ENCODE peak calls at places on chromosome 12, in ten cellular contexts. M is body of pancreas, U is mucosa of descending colon, O is aorta, Y is neural progenitor cell, T is upper lobe of right lung, G is mesenchymal stem cell, W is MM.1S, J is cardiac muscle cell, B is heart right ventricle. I is an unnamed sample. For H3K36me3 and H3K4me1, the result is how much of the 10 kb centered on the place peaks cover.

GRCh38 chr12:116421785-116422538 is 137.2 kb upstream of the MAP1LC3B2 start:
- DNase-seq in U (no peak), M (no peak), Y (no peak), T (no peak), B (no peak), G (no peak), J (no peak), W (no peak), O (no peak), I (peak)

GRCh38 chr12:16588812-16589211 is 17.1 kb downstream of the LMO3 start:
- DNase-seq in O (no peak), W (no peak), B (no peak), T (no peak), Y (no peak), G (no peak), J (no peak), M (no peak), U (no peak), I (no peak)

GRCh38 chr12:28711411-28711810 is 437.7 kb upstream of the FAR2 start:
- DNase-seq in U (no peak), T (no peak), Y (no peak), G (no peak), W (no peak), B (no peak), O (no peak), J (no peak), M (no peak), I (no peak)

GRCh38 chr12:106840217-106840616 is 65.7 kb downstream of the RIC8B start:
- DNase-seq in J (peak), T (no peak), Y (peak), G (peak), U (no peak), W (no peak), O (no peak), M (peak), B (no peak), I (no peak)

GRCh38 chr12:93714382-93714781 is 37.2 kb downstream of the CRADD start:
- DNase-seq in O (no peak), G (peak), U (no peak), B (peak), T (no peak), Y (peak), J (no peak), M (no peak), W (no peak), I (no peak)

GRCh38 chr12:52336641-52337040 is 15.4 kb upstream of the KRT83 start:
- DNase-seq in B (no peak), T (no peak), Y (no peak), U (no peak), G (no peak), W (no peak), J (no peak), O (no peak), M (no peak), I (no peak)

GRCh38 chr12:47303207-47303606 is 223.4 kb upstream of the AMIGO2 start:
- DNase-seq in G (no peak), Y (no peak), J (no peak), U (no peak), W (no peak), O (no peak), M (no peak), T (no peak), B (no peak), I (no peak)

GRCh38 chr12:95601626-95602025 is 50.4 kb upstream of the USP44 start:
- DNase-seq in B (no peak), O (no peak), U (no peak), W (no peak), G (peak), M (no peak), T (no peak), Y (no peak), J (no peak), I (no peak)

GRCh38 chr12:52082026-52082667 is 2.6 kb downstream of the SMIM41 start:
- DNase-seq in Y (peak), J (peak), G (peak), B (peak), M (no peak), O (peak), W (no peak), T (peak), U (no peak), I (no peak)

GRCh38 chr12:19507823-19508222 is 68.5 kb downstream of the AEBP2 start:
- DNase-seq in Y (no peak), T (no peak), O (no peak), U (no peak), B (no peak), J (peak), M (no peak), G (peak), W (no peak), I (no peak)

GRCh38 chr12:19506497-19506896 is 67.2 kb downstream of the AEBP2 start:
- DNase-seq in U (no peak), G (no peak), Y (no peak), O (no peak), T (no peak), B (no peak), W (no peak), M (no peak), J (peak), I (no peak)
- H3K36me3 ChIP-seq in U (under half), G (under half), Y (under half), O (under half), T (under half), B (under half), W (under half), M (under half), J (under half), I (under half)

DNA sequence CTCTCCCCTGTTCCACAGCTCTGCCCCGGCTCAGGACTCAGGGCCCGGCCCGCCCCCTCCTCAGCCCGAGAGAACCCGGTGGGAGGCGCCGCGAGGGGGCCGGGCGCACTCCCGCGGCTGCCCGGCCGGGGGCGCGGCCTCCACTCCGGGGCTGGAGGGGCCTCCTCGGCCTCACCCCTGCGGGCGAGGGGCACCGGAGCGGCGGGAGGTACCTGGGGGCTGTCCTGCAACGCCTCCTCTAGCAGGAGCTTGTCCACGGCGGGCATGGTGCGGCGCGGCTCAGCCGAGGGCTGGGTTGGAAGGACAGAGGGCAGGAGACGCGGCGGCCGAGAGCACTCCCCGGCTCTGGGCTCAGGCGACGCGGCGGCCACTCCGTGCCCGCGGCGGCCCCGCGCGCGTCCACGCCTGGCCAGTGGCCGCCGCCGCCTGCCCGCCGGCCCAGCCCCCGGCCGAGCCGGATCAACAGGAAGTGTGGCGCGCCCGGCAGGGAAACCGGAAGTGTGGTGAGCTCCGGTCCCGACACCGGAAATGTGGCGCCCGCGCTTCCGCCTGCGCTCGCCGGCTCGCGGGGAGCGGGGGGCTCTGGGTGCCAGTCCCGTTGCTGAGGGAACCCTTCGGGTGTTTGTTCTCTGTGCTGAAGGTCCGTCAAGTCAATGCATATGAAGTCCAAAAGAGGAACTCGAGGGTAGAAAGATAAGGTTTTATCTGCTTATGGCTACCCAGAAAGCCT is at the start of gene APPL2:
- DNase-seq in Y (peak), J (peak), O (peak), B (peak), M (peak), T (peak), U (peak), G (peak), W (peak), I (peak)
- H3K4me1 ChIP-seq in Y (under half), J (under half), O (under half), B (under half), M (under half), T (under half), U (under half), G (under half), W (under half), I (under half)

DNA sequence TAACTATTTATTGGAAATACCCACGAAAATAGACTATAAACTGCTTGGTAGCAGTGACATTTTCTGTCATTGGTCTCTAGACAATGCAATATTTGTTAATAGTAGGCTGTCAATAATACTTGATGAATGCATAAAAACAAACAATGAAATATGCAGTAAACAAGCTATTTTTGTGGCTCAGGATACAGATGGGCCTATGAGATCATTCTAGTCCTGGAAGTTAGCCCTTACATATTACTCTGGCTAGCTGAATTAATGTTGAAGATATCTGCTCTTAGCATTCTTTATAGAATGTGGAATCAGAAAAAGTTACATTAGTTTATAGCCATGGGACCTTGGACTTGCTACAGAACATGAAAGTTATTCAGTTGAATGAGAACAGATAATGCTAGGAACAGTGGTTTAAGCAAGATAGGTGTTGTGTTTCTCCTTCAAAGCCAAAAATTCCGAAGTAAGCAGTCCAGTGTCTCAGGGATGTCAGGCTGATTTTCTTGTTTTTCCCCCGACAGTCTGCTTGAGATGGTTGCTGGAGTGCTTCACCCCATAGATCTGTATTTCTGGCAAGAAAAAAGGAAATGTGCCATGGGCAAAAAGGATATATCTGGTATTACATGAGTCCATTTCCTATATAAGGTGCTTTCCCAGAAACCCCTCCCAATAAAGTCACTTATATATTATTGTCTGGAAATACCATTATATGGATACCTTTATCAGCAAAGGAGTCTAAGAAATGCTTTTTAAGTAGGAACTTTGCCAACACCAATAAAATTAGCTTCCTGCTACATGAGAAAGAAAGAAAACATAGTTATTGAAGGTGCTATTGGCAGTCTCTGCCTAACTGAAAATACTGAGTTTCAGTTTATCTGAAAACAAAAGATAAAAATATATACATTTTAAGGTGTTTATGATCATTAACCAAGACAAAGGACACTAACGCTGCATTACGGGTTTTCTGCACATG is 619.4 kb upstream of the ATP2B1 start:
- DNase-seq in Y (no peak), G (no peak), O (no peak), T (no peak), W (no peak), J (no peak), U (no peak), M (no peak), B (no peak), I (no peak)
- H3K36me3 ChIP-seq in Y (under half), G (under half), O (under half), T (under half), W (under half), J (under half), U (under half), M (under half), B (under half), I (under half)

DNA sequence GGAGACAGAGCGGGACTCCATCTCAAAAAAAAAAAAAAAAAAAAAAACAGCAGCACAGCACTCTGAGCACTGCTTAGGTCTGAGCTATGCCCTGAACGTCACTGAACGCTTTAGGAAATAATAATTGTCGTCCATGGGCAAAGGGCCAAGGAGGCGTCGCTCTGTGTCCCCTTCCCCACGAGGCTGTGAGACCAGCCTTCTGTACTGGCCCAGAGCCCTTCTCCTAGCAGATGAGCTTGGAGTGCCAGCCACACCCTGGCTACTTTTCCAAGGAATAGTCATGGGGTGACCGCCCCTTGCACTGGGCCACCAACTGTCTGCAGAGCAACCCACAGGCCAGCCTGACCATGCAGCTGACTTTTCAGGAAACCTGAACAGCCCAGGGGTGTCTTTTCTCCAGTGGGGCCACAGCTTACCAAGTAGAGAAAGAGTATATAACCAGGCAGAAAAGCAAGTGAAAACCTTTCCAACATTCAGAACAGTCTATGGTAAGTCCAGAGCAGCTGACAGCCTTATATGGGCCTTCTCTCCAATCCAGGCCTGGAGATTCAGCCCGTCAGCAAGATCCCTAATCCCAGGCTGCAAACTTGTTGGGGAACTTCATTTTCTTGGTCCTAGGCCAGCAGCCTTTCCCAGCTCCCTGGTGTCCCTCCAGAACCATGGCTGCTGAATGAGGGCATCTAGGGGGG is 28.5 kb downstream of the CD9 start:
- DNase-seq in O (no peak), U (peak), M (no peak), B (no peak), J (no peak), W (no peak), T (no peak), G (no peak), Y (no peak), I (no peak)
- H3K4me1 ChIP-seq in O (under half), U (half or more), M (half or more), B (half or more), J (under half), W (under half), T (half or more), G (under half), Y (under half), I (half or more)

GRCh38 chr12:57176846-57177245 is 29.4 kb upstream of the LRP1-AS start:
- DNase-seq in G (no peak), Y (no peak), W (no peak), T (no peak), M (no peak), O (no peak), B (no peak), U (no peak), J (no peak), I (no peak)
- H3K36me3 ChIP-seq in G (half or more), Y (under half), W (under half), T (half or more), M (under half), O (under half), B (half or more), U (under half), J (under half), I (half or more)

DNA sequence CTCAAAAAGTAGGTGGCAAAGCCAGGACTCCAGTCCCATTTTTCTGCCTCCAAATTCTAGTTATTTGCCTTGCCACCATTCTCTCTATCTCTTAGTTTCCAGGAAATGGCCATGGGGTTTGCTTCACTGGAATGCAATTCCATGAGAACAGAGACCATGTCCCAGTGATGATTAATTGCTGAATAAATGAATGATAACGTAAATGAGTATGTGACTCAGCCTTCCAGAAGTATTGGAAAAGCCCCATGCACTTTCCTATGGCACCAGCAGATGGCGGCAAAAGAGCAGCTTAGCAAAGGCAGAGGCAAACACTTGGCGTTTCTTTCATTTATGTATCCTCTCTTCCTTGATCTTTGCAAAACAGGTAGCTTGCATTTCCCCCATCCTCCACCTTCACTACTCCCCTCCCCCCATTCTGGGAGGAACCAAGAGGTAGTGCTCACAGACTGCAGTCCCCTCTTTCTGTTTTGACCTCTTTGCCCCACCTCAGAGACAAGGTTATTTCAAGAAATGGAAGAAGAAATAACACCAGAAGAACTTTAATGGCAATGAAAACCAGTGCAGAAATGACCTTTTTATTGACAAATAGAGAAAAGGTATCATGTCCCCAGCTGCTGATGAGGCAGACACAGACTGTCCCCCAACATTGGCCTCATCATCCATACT is 21.3 kb downstream of the TBX3 start:
- DNase-seq in G (peak), W (peak), B (peak), M (peak), Y (peak), T (peak), J (peak), U (peak), O (peak), I (no peak)
- H3K4me1 ChIP-seq in G (under half), W (under half), B (under half), M (under half), Y (under half), T (under half), J (under half), U (under half), O (under half), I (under half)

GRCh38 chr12:97363693-97364092 is 98.9 kb upstream of the RMST start:
- DNase-seq in B (no peak), G (no peak), Y (no peak), J (no peak), M (no peak), O (no peak), W (no peak), T (no peak), U (no peak), I (no peak)

DNA sequence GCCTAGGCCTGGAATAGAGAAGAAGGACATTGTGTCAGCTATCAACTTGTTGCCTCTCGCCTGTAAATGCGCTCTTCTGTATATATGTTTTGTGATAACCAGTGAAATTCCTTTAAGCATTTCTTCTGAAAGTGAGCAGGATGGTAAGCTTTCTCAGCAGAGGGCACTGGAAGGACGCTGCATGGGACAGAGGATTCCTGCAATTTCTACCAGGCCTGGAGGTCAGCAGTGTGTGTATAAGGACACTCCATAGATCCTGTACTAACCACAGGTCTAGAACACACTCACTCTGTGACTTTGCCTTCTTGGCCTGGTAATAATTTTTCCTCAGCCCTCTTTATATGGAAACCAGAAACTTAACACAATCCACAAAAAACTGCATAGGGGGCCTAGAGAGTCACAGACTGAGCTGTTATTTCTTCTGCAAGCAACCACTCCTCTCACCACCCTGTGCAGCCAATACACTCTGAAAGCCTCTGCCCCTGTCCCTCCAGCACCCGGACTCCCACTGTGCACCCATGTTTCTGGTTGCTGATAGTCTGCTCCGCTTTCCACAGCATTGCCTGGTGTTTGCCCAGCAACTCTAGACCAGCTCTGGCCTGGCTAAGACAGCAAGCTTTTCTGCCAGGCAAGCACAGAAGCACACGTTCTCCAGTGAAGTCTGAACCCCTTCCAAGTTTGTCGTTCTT is 94.0 kb upstream of the RMST start:
- DNase-seq in O (no peak), T (no peak), M (no peak), B (no peak), U (no peak), W (no peak), Y (no peak), J (no peak), G (no peak), I (no peak)
- H3K36me3 ChIP-seq in O (under half), T (under half), M (under half), B (under half), U (under half), W (under half), Y (under half), J (under half), G (under half), I (under half)

GRCh38 chr12:104407922-104408321 is 48.8 kb upstream of the CHST11 start:
- DNase-seq in Y (no peak), O (no peak), G (peak), W (no peak), U (no peak), J (no peak), M (no peak), B (no peak), T (no peak), I (no peak)

GRCh38 chr12:104411826-104412626 is 44.7 kb upstream of the CHST11 start:
- DNase-seq in G (no peak), B (no peak), J (peak), Y (no peak), U (no peak), W (no peak), M (no peak), O (no peak), T (no peak), I (no peak)

GRCh38 chr12:104412681-104413080 is 44.1 kb upstream of the CHST11 start:
- DNase-seq in Y (no peak), W (no peak), B (no peak), G (no peak), O (no peak), T (no peak), J (no peak), U (no peak), M (no peak), I (no peak)

GRCh38 chr12:104410786-104411185 is 46.0 kb upstream of the CHST11 start:
- DNase-seq in J (peak), U (no peak), O (no peak), B (no peak), G (no peak), W (no peak), M (no peak), Y (no peak), T (no peak), I (no peak)

DNA sequence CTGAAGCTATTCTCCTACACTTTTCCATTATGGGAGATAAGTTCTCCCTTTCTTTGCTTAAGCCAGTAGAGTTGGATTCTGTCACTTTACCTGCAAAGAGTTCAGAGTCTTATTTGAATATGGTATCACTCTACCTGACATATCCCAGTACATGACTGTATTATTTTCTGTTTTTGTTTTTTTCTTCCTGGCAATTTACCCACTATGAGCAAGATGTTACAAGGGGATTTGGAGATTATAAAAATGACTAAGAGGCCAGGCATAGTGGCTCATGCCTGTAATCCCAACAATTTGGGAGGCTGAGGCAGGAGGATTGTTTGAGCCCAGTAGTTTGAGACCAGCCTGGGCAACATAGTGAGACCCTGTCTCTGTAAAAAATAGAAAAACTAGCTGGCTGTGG is 46.4 kb upstream of the CHST11 start:
- DNase-seq in O (no peak), T (no peak), G (no peak), Y (no peak), W (no peak), U (no peak), J (no peak), B (no peak), M (no peak), I (no peak)
- H3K4me1 ChIP-seq in O (under half), T (under half), G (under half), Y (under half), W (under half), U (under half), J (under half), B (under half), M (under half), I (under half)